ENCODE peak calls at places on chromosomes 5 and 9, in eight cellular contexts. K is heart left ventricle, T is PC-9, N is IMR-90, S is GM23248, L is right atrium auricular region, Z is left ventricle myocardium inferior, P is upper lobe of right lung. O is an unnamed sample.

GRCh38 chr9:111036068-111036789 is 2.0 kb downstream of the LPAR1 start:
- DNase-seq in Z (peak; percentile 66), L (peak; percentile 82), T (peak; percentile 43), K (peak; percentile 34), S (peak; percentile 85), P (peak; percentile 80), N (peak; percentile 68), O (peak; percentile 83)

GRCh38 chr5:125316386-125316785 is 569.9 kb upstream of the ZNF608 start:
- DNase-seq in T (no peak), S (peak; percentile 5), N (no peak), K (no peak), Z (no peak), P (no peak), L (no peak), O (no peak)

GRCh38 chr9:93730643-93731042 is 154.3 kb downstream of the PHF2 start:
- DNase-seq in Z (no peak), K (no peak), T (no peak), N (no peak), P (no peak), S (no peak), L (no peak), O (no peak)

GRCh38 chr9:120921751-120922181 is 4.8 kb downstream of the TRAF1 start:
- DNase-seq in P (no peak), T (no peak), Z (no peak), S (no peak), L (no peak), N (no peak), K (no peak), O (peak; percentile 53)

GRCh38 chr9:97766092-97766491 is 69.0 kb upstream of the XPA start:
- DNase-seq in T (peak; percentile 32), N (peak; percentile 72), S (peak; percentile 78), L (no peak), K (no peak), P (no peak), Z (no peak), O (no peak)

GRCh38 chr9:138077898-138078540 is 200.4 kb downstream of the CACNA1B start:
- DNase-seq in T (no peak), L (peak; percentile 48), Z (no peak), S (no peak), P (peak; percentile 23), N (no peak), K (no peak), O (no peak)

GRCh38 chr9:123652416-123652815 is 277.5 kb downstream of the DENND1A start:
- DNase-seq in P (no peak), N (no peak), K (no peak), Z (no peak), T (no peak), S (no peak), L (no peak), O (no peak)

GRCh38 chr5:95709967-95710650 is 21.0 kb upstream of the RHOBTB3 start:
- DNase-seq in P (no peak), Z (peak; percentile 44), K (peak; percentile 54), N (no peak), S (no peak), L (no peak), T (peak; percentile 80), O (peak; percentile 29)

GRCh38 chr5:160926428-160926827 is 74.4 kb upstream of the ATP10B start:
- DNase-seq in P (no peak), T (peak; percentile 43), L (no peak), K (no peak), Z (no peak), N (no peak), S (no peak), O (no peak)

GRCh38 chr5:131718487-131719014 is 78.3 kb downstream of the FNIP1 start:
- DNase-seq in K (no peak), L (no peak), N (no peak), S (no peak), Z (no peak), P (no peak), T (no peak), O (no peak)

GRCh38 chr5:152470167-152470566 is 65.1 kb upstream of the NMUR2 start:
- DNase-seq in T (no peak), Z (no peak), L (no peak), N (no peak), K (no peak), S (no peak), P (no peak), O (no peak)

GRCh38 chr5:110092955-110093785 is 403.4 kb downstream of the MAN2A1 start:
- DNase-seq in L (no peak), P (no peak), T (no peak), N (no peak), Z (no peak), K (no peak), S (peak; percentile 10), O (no peak)

GRCh38 chr5:18742830-18743229 is 1108.6 kb downstream of the TAF11L14 start:
- DNase-seq in P (no peak), K (no peak), Z (no peak), N (no peak), T (no peak), L (no peak), S (no peak), O (no peak)

GRCh38 chr5:34522599-34523381 is 133.3 kb upstream of the RAI14 start:
- DNase-seq in K (peak; percentile 69), T (peak; percentile 87), N (peak; percentile 92), P (no peak), Z (peak; percentile 37), L (peak; percentile 79), S (peak; percentile 95), O (peak; percentile 72)

GRCh38 chr5:17161669-17162068 is 55.8 kb upstream of the BASP1 start:
- DNase-seq in T (no peak), S (no peak), N (no peak), K (no peak), L (no peak), P (no peak), Z (no peak), O (no peak)

GRCh38 chr5:97797994-97798451 is 615.0 kb upstream of the RIOK2 start:
- DNase-seq in T (no peak), S (no peak), N (no peak), L (no peak), Z (no peak), K (no peak), P (no peak), O (no peak)

GRCh38 chr9:36337865-36338264 is 62.2 kb downstream of the RNF38 start:
- DNase-seq in P (no peak), N (no peak), K (peak; percentile 60), Z (peak; percentile 48), T (no peak), S (no peak), L (no peak), O (no peak)

GRCh38 chr9:137479315-137479861 is 20.3 kb upstream of the NSMF start:
- DNase-seq in S (no peak), K (no peak), Z (no peak), T (no peak), N (peak; percentile 11), P (peak; percentile 60), L (no peak), O (peak; percentile 44)

GRCh38 chr5:135310328-135310989 is 88.6 kb downstream of the MACROH2A1 start:
- DNase-seq in T (peak; percentile 39), S (peak; percentile 64), Z (no peak), N (peak; percentile 91), L (no peak), P (no peak), K (no peak), O (no peak)

GRCh38 chr5:72133212-72133990 is 26.1 kb downstream of the MAP1B start:
- DNase-seq in N (peak; percentile 77), S (peak; percentile 84), T (peak; percentile 53), Z (no peak), P (no peak), K (no peak), L (no peak), O (no peak)

GRCh38 chr5:72125931-72126620 is 18.8 kb downstream of the MAP1B start:
- DNase-seq in S (peak; percentile 51), N (no peak), T (peak; percentile 81), Z (no peak), K (no peak), L (no peak), P (no peak), O (no peak)

GRCh38 chr5:72130342-72130741 is 23.1 kb downstream of the MAP1B start:
- DNase-seq in S (peak; percentile 73), K (no peak), Z (no peak), N (peak; percentile 61), T (no peak), L (no peak), P (no peak), O (no peak)

GRCh38 chr5:72126796-72127195 is 19.5 kb downstream of the MAP1B start:
- DNase-seq in S (peak; percentile 38), N (no peak), K (no peak), P (no peak), T (no peak), L (no peak), Z (no peak), O (no peak)

DNA sequence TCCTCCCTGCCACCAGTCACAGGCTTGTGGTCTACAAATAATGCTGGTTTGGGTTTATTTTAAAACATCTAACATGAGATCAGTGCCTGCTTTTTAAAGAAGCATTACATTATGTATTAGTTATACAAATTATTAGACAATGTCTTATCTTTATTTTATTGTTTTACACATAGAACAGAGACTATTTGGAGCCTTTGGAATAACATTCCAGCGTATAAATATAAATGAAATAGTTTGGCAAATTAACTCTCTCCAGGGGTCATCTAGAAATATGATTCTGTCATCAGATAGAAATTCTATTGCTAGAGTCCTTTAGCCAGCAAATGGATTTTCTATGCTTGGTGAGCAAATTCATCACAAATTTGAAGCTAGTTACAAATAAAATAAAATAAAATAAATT is 22.5 kb downstream of the MAP1B start:
- DNase-seq in N (peak; percentile 33), L (no peak), T (no peak), Z (no peak), P (no peak), K (no peak), S (peak; percentile 49), O (no peak)
- H3K4me1 ChIP-seq in N (peaks cover 21% of the 10 kb centered on the region), L (no peaks in the 10 kb centered on the region), T (peaks cover 42% of the 10 kb centered on the region), Z (peaks cover 56% of the 10 kb centered on the region), P (peaks cover 6% of the 10 kb centered on the region), K (peaks cover 11% of the 10 kb centered on the region), S (peaks cover 87% of the 10 kb centered on the region), O (peaks cover 33% of the 10 kb centered on the region)

DNA sequence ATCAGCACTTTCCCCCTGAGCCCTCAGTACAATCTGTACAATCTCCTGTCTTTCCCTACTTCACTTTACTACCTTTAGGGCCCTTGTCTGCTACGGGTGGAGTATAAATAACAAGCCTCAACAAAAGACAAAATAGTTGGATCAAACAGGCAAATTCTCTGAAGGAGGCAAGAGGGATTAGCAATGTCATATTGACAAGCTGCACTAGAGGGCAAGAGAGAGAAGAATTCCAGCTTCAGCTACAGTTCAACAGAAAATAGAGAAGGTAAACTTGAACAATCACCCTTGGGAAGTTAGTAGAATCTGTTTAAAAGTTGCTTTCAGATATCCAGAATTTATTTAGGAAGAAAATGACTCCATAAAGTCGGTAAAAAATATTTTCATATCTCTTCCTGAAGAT is 68.4 kb upstream of the IZUMO3 start:
- DNase-seq in P (no peak), N (no peak), T (no peak), K (no peak), Z (no peak), S (no peak), L (no peak), O (no peak)
- H3K4me1 ChIP-seq in P (no peaks in the 10 kb centered on the region), N (no peaks in the 10 kb centered on the region), T (no peaks in the 10 kb centered on the region), K (no peaks in the 10 kb centered on the region), Z (no peaks in the 10 kb centered on the region), S (no peaks in the 10 kb centered on the region), L (no peaks in the 10 kb centered on the region), O (no peaks in the 10 kb centered on the region)

GRCh38 chr9:89054865-89055495 is 63.7 kb downstream of the S1PR3 start:
- DNase-seq in Z (no peak), L (peak; percentile 46), T (no peak), S (no peak), P (no peak), K (no peak), N (no peak), O (no peak)
- H3K4me1 ChIP-seq in Z (no peaks in the 10 kb centered on the region), L (no peaks in the 10 kb centered on the region), T (no peaks in the 10 kb centered on the region), S (no peaks in the 10 kb centered on the region), P (no peaks in the 10 kb centered on the region), K (no peaks in the 10 kb centered on the region), N (no peaks in the 10 kb centered on the region), O (no peaks in the 10 kb centered on the region)

GRCh38 chr9:128553695-128554094 is 1.3 kb downstream of the SPTAN1 start:
- DNase-seq in Z (no peak), S (peak; percentile 92), T (peak; percentile 52), K (no peak), N (peak; percentile 86), P (no peak), L (no peak), O (no peak)
- H3K4me1 ChIP-seq in Z (peaks cover 97% of the 10 kb centered on the region), S (peaks cover 72% of the 10 kb centered on the region), T (peaks cover 50% of the 10 kb centered on the region), K (peaks cover 65% of the 10 kb centered on the region), N (peaks cover 14% of the 10 kb centered on the region), P (peaks cover 62% of the 10 kb centered on the region), L (no peaks in the 10 kb centered on the region), O (peaks cover 8% of the 10 kb centered on the region)